ENCODE peak calls at places on chromosomes 16 and 17, in six cellular contexts. One of them, this sample, is unnamed.
A peak's percentile ranks its signal among the peaks of the same experiment; 100 is the strongest.

GRCh38 chr17:19738757-19739156 is 9.3 kb downstream of the ALDH3A1 start:
- DNase-seq in activated CD4-positive, alpha-beta T cell treated with anti-CD3 and anti-CD28 coated beads, Interleukin-2, amount 50 U/mL, for 1 hour: no peak
- DNase-seq in stimulated activated naive CD8-positive, alpha-beta T cell treated with anti-CD3 and anti-CD28 coated beads, Interleukin-15, amount 100 ng/mL, for 72 hours: no peak
- DNase-seq in heart left ventricle: no peak
- DNase-seq in mesenteric fat pad: no peak
- DNase-seq in adrenal gland: no peak
- DNase-seq in this sample: no peak

GRCh38 chr17:10297691-10298090 is 75.1 kb downstream of the MYH13 start:
- DNase-seq in adrenal gland: no peak
- DNase-seq in activated CD4-positive, alpha-beta T cell treated with anti-CD3 and anti-CD28 coated beads, Interleukin-2, amount 50 U/mL, for 1 hour: no peak
- DNase-seq in mesenteric fat pad: no peak
- DNase-seq in heart left ventricle: no peak
- DNase-seq in stimulated activated naive CD8-positive, alpha-beta T cell treated with anti-CD3 and anti-CD28 coated beads, Interleukin-15, amount 100 ng/mL, for 72 hours: no peak
- DNase-seq in this sample: no peak

GRCh38 chr16:31094088-31094423 is 541 bp downstream of the VKORC1 start:
- DNase-seq in heart left ventricle: no peak
- DNase-seq in adrenal gland: peak; percentile 43
- DNase-seq in stimulated activated naive CD8-positive, alpha-beta T cell treated with anti-CD3 and anti-CD28 coated beads, Interleukin-15, amount 100 ng/mL, for 72 hours: no peak
- DNase-seq in mesenteric fat pad: no peak
- DNase-seq in activated CD4-positive, alpha-beta T cell treated with anti-CD3 and anti-CD28 coated beads, Interleukin-2, amount 50 U/mL, for 1 hour: no peak
- DNase-seq in this sample: peak; percentile 46

GRCh38 chr16:75224281-75224680 is 5.5 kb downstream of the CTRB1 start:
- DNase-seq in adrenal gland: no peak
- DNase-seq in mesenteric fat pad: no peak
- DNase-seq in activated CD4-positive, alpha-beta T cell treated with anti-CD3 and anti-CD28 coated beads, Interleukin-2, amount 50 U/mL, for 1 hour: no peak
- DNase-seq in stimulated activated naive CD8-positive, alpha-beta T cell treated with anti-CD3 and anti-CD28 coated beads, Interleukin-15, amount 100 ng/mL, for 72 hours: no peak
- DNase-seq in heart left ventricle: no peak
- DNase-seq in this sample: no peak

GRCh38 chr17:40340880-40341807 is 23.4 kb downstream of the GJD3 start:
- DNase-seq in mesenteric fat pad: peak; percentile 98
- DNase-seq in activated CD4-positive, alpha-beta T cell treated with anti-CD3 and anti-CD28 coated beads, Interleukin-2, amount 50 U/mL, for 1 hour: peak; percentile 91
- DNase-seq in heart left ventricle: peak; percentile 92
- DNase-seq in stimulated activated naive CD8-positive, alpha-beta T cell treated with anti-CD3 and anti-CD28 coated beads, Interleukin-15, amount 100 ng/mL, for 72 hours: peak; percentile 80
- DNase-seq in adrenal gland: peak; percentile 93
- DNase-seq in this sample: peak; percentile 69

GRCh38 chr17:4788807-4789700 is at the start of gene GLTPD2:
- DNase-seq in heart left ventricle: no peak
- DNase-seq in mesenteric fat pad: no peak
- DNase-seq in adrenal gland: no peak
- DNase-seq in activated CD4-positive, alpha-beta T cell treated with anti-CD3 and anti-CD28 coated beads, Interleukin-2, amount 50 U/mL, for 1 hour: no peak
- DNase-seq in stimulated activated naive CD8-positive, alpha-beta T cell treated with anti-CD3 and anti-CD28 coated beads, Interleukin-15, amount 100 ng/mL, for 72 hours: no peak
- DNase-seq in this sample: no peak

GRCh38 chr17:65629234-65629690 is 67.8 kb upstream of the AXIN2 start:
- DNase-seq in stimulated activated naive CD8-positive, alpha-beta T cell treated with anti-CD3 and anti-CD28 coated beads, Interleukin-15, amount 100 ng/mL, for 72 hours: no peak
- DNase-seq in adrenal gland: no peak
- DNase-seq in heart left ventricle: no peak
- DNase-seq in activated CD4-positive, alpha-beta T cell treated with anti-CD3 and anti-CD28 coated beads, Interleukin-2, amount 50 U/mL, for 1 hour: no peak
- DNase-seq in mesenteric fat pad: no peak
- DNase-seq in this sample: no peak

GRCh38 chr16:11136600-11136999 is 119.4 kb downstream of the SOCS1 start:
- DNase-seq in heart left ventricle: peak; percentile 71
- DNase-seq in adrenal gland: no peak
- DNase-seq in stimulated activated naive CD8-positive, alpha-beta T cell treated with anti-CD3 and anti-CD28 coated beads, Interleukin-15, amount 100 ng/mL, for 72 hours: no peak
- DNase-seq in mesenteric fat pad: peak; percentile 87
- DNase-seq in activated CD4-positive, alpha-beta T cell treated with anti-CD3 and anti-CD28 coated beads, Interleukin-2, amount 50 U/mL, for 1 hour: no peak
- DNase-seq in this sample: no peak

GRCh38 chr16:27679899-27680298 is 130.0 kb downstream of the KATNIP start:
- DNase-seq in activated CD4-positive, alpha-beta T cell treated with anti-CD3 and anti-CD28 coated beads, Interleukin-2, amount 50 U/mL, for 1 hour: no peak
- DNase-seq in mesenteric fat pad: no peak
- DNase-seq in heart left ventricle: no peak
- DNase-seq in adrenal gland: no peak
- DNase-seq in stimulated activated naive CD8-positive, alpha-beta T cell treated with anti-CD3 and anti-CD28 coated beads, Interleukin-15, amount 100 ng/mL, for 72 hours: no peak
- DNase-seq in this sample: no peak

GRCh38 chr16:19696312-19696711 is 21.7 kb downstream of the KNOP1 start:
- DNase-seq in stimulated activated naive CD8-positive, alpha-beta T cell treated with anti-CD3 and anti-CD28 coated beads, Interleukin-15, amount 100 ng/mL, for 72 hours: peak; percentile 5
- DNase-seq in adrenal gland: peak; percentile 54
- DNase-seq in activated CD4-positive, alpha-beta T cell treated with anti-CD3 and anti-CD28 coated beads, Interleukin-2, amount 50 U/mL, for 1 hour: peak; percentile 53
- DNase-seq in heart left ventricle: peak; percentile 88
- DNase-seq in mesenteric fat pad: no peak
- DNase-seq in this sample: peak; percentile 58

GRCh38 chr17:29253037-29253436 is 6.4 kb downstream of the CRYBA1 start:
- DNase-seq in stimulated activated naive CD8-positive, alpha-beta T cell treated with anti-CD3 and anti-CD28 coated beads, Interleukin-15, amount 100 ng/mL, for 72 hours: no peak
- DNase-seq in adrenal gland: no peak
- DNase-seq in heart left ventricle: no peak
- DNase-seq in mesenteric fat pad: no peak
- DNase-seq in activated CD4-positive, alpha-beta T cell treated with anti-CD3 and anti-CD28 coated beads, Interleukin-2, amount 50 U/mL, for 1 hour: no peak
- DNase-seq in this sample: no peak

GRCh38 chr16:63422633-63423032 is 1386.4 kb upstream of the CDH8 start:
- DNase-seq in mesenteric fat pad: no peak
- DNase-seq in activated CD4-positive, alpha-beta T cell treated with anti-CD3 and anti-CD28 coated beads, Interleukin-2, amount 50 U/mL, for 1 hour: no peak
- DNase-seq in adrenal gland: no peak
- DNase-seq in heart left ventricle: no peak
- DNase-seq in stimulated activated naive CD8-positive, alpha-beta T cell treated with anti-CD3 and anti-CD28 coated beads, Interleukin-15, amount 100 ng/mL, for 72 hours: no peak
- DNase-seq in this sample: peak; percentile 37

GRCh38 chr16:48184681-48185080 is 28.9 kb upstream of the ABCC12 start:
- DNase-seq in activated CD4-positive, alpha-beta T cell treated with anti-CD3 and anti-CD28 coated beads, Interleukin-2, amount 50 U/mL, for 1 hour: no peak
- DNase-seq in mesenteric fat pad: no peak
- DNase-seq in stimulated activated naive CD8-positive, alpha-beta T cell treated with anti-CD3 and anti-CD28 coated beads, Interleukin-15, amount 100 ng/mL, for 72 hours: no peak
- DNase-seq in adrenal gland: no peak
- DNase-seq in heart left ventricle: no peak
- DNase-seq in this sample: no peak

GRCh38 chr17:72122002-72122310 is 1.1 kb downstream of the SOX9 start:
- DNase-seq in activated CD4-positive, alpha-beta T cell treated with anti-CD3 and anti-CD28 coated beads, Interleukin-2, amount 50 U/mL, for 1 hour: no peak
- DNase-seq in stimulated activated naive CD8-positive, alpha-beta T cell treated with anti-CD3 and anti-CD28 coated beads, Interleukin-15, amount 100 ng/mL, for 72 hours: no peak
- DNase-seq in mesenteric fat pad: no peak
- DNase-seq in adrenal gland: no peak
- DNase-seq in heart left ventricle: no peak
- DNase-seq in this sample: no peak

GRCh38 chr16:426115-426905 is 861 bp downstream of the RAB11FIP3 start:
- DNase-seq in mesenteric fat pad: no peak
- DNase-seq in adrenal gland: peak; percentile 42
- DNase-seq in stimulated activated naive CD8-positive, alpha-beta T cell treated with anti-CD3 and anti-CD28 coated beads, Interleukin-15, amount 100 ng/mL, for 72 hours: no peak
- DNase-seq in heart left ventricle: peak; percentile 27
- DNase-seq in activated CD4-positive, alpha-beta T cell treated with anti-CD3 and anti-CD28 coated beads, Interleukin-2, amount 50 U/mL, for 1 hour: peak; percentile 6
- DNase-seq in this sample: peak; percentile 22

GRCh38 chr16:1546430-1546829 is 13.0 kb downstream of the TMEM204 start:
- DNase-seq in adrenal gland: no peak
- DNase-seq in heart left ventricle: no peak
- DNase-seq in activated CD4-positive, alpha-beta T cell treated with anti-CD3 and anti-CD28 coated beads, Interleukin-2, amount 50 U/mL, for 1 hour: no peak
- DNase-seq in mesenteric fat pad: no peak
- DNase-seq in stimulated activated naive CD8-positive, alpha-beta T cell treated with anti-CD3 and anti-CD28 coated beads, Interleukin-15, amount 100 ng/mL, for 72 hours: no peak
- DNase-seq in this sample: no peak

GRCh38 chr17:51052235-51052634 is 68.4 kb downstream of the SPAG9 start:
- DNase-seq in stimulated activated naive CD8-positive, alpha-beta T cell treated with anti-CD3 and anti-CD28 coated beads, Interleukin-15, amount 100 ng/mL, for 72 hours: no peak
- DNase-seq in mesenteric fat pad: no peak
- DNase-seq in heart left ventricle: no peak
- DNase-seq in adrenal gland: no peak
- DNase-seq in activated CD4-positive, alpha-beta T cell treated with anti-CD3 and anti-CD28 coated beads, Interleukin-2, amount 50 U/mL, for 1 hour: no peak
- DNase-seq in this sample: no peak

GRCh38 chr16:46690281-46691178 is 1.1 kb downstream of the ORC6 start:
- DNase-seq in stimulated activated naive CD8-positive, alpha-beta T cell treated with anti-CD3 and anti-CD28 coated beads, Interleukin-15, amount 100 ng/mL, for 72 hours: no peak
- DNase-seq in mesenteric fat pad: no peak
- DNase-seq in activated CD4-positive, alpha-beta T cell treated with anti-CD3 and anti-CD28 coated beads, Interleukin-2, amount 50 U/mL, for 1 hour: no peak
- DNase-seq in adrenal gland: no peak
- DNase-seq in heart left ventricle: no peak
- DNase-seq in this sample: no peak

GRCh38 chr17:67160791-67161190 is 84.2 kb downstream of the HELZ start:
- DNase-seq in stimulated activated naive CD8-positive, alpha-beta T cell treated with anti-CD3 and anti-CD28 coated beads, Interleukin-15, amount 100 ng/mL, for 72 hours: no peak
- DNase-seq in mesenteric fat pad: no peak
- DNase-seq in activated CD4-positive, alpha-beta T cell treated with anti-CD3 and anti-CD28 coated beads, Interleukin-2, amount 50 U/mL, for 1 hour: no peak
- DNase-seq in heart left ventricle: no peak
- DNase-seq in adrenal gland: no peak
- DNase-seq in this sample: no peak

GRCh38 chr17:3961564-3962047 is 2.6 kb downstream of the ATP2A3 start:
- DNase-seq in activated CD4-positive, alpha-beta T cell treated with anti-CD3 and anti-CD28 coated beads, Interleukin-2, amount 50 U/mL, for 1 hour: peak; percentile 32
- DNase-seq in heart left ventricle: no peak
- DNase-seq in adrenal gland: no peak
- DNase-seq in stimulated activated naive CD8-positive, alpha-beta T cell treated with anti-CD3 and anti-CD28 coated beads, Interleukin-15, amount 100 ng/mL, for 72 hours: no peak
- DNase-seq in mesenteric fat pad: no peak
- DNase-seq in this sample: no peak

GRCh38 chr17:1643293-1643998 is 2.1 kb downstream of the SCARF1 start:
- DNase-seq in activated CD4-positive, alpha-beta T cell treated with anti-CD3 and anti-CD28 coated beads, Interleukin-2, amount 50 U/mL, for 1 hour: peak; percentile 77
- DNase-seq in heart left ventricle: no peak
- DNase-seq in adrenal gland: peak; percentile 55
- DNase-seq in stimulated activated naive CD8-positive, alpha-beta T cell treated with anti-CD3 and anti-CD28 coated beads, Interleukin-15, amount 100 ng/mL, for 72 hours: peak; percentile 63
- DNase-seq in mesenteric fat pad: no peak
- DNase-seq in this sample: no peak

GRCh38 chr17:36182176-36183000 is 6.0 kb upstream of the TBC1D3B start:
- DNase-seq in activated CD4-positive, alpha-beta T cell treated with anti-CD3 and anti-CD28 coated beads, Interleukin-2, amount 50 U/mL, for 1 hour: no peak
- DNase-seq in adrenal gland: no peak
- DNase-seq in stimulated activated naive CD8-positive, alpha-beta T cell treated with anti-CD3 and anti-CD28 coated beads, Interleukin-15, amount 100 ng/mL, for 72 hours: no peak
- DNase-seq in mesenteric fat pad: peak; percentile 91
- DNase-seq in heart left ventricle: no peak
- DNase-seq in this sample: no peak

GRCh38 chr17:6599364-6599763 is 41.1 kb downstream of the KIAA0753 start:
- DNase-seq in adrenal gland: no peak
- DNase-seq in heart left ventricle: no peak
- DNase-seq in activated CD4-positive, alpha-beta T cell treated with anti-CD3 and anti-CD28 coated beads, Interleukin-2, amount 50 U/mL, for 1 hour: no peak
- DNase-seq in stimulated activated naive CD8-positive, alpha-beta T cell treated with anti-CD3 and anti-CD28 coated beads, Interleukin-15, amount 100 ng/mL, for 72 hours: no peak
- DNase-seq in mesenteric fat pad: no peak
- DNase-seq in this sample: peak; percentile 5